ENCODE peak calls at places on chromosomes 1 and 21, in eight cellular contexts. One of them, this sample, is unnamed.
A peak's percentile ranks its signal among the peaks of the same experiment; 100 is the strongest.

GRCh38 chr1:34785231-34785874 is 4.3 kb downstream of the GJB3 start:
- DNase-seq in HS-5: no peak
- DNase-seq in C1 segment of cervical spinal cord: no peak
- DNase-seq in GM13976: no peak
- DNase-seq in foreskin keratinocyte: no peak
- DNase-seq in testis: no peak
- DNase-seq in stimulated activated CD4-positive, alpha-beta T cell treated with anti-CD3 and anti-CD28 coated beads, Interleukin-12 subunit alpha, Interleukin-12 subunit beta, amount 100 ng/mL, for 24 hours: no peak
- DNase-seq in T47D: no peak
- DNase-seq in this sample: no peak

GRCh38 chr1:6301526-6301925 is 40.6 kb upstream of the GPR153 start:
- DNase-seq in HS-5: no peak
- DNase-seq in C1 segment of cervical spinal cord: no peak
- DNase-seq in GM13976: no peak
- DNase-seq in foreskin keratinocyte: peak; percentile 94
- DNase-seq in testis: no peak
- DNase-seq in stimulated activated CD4-positive, alpha-beta T cell treated with anti-CD3 and anti-CD28 coated beads, Interleukin-12 subunit alpha, Interleukin-12 subunit beta, amount 100 ng/mL, for 24 hours: no peak
- DNase-seq in T47D: no peak
- DNase-seq in this sample: no peak

GRCh38 chr1:151994956-151995355 is 1.3 kb upstream of the S100A10 start:
- DNase-seq in HS-5: peak; percentile 99
- DNase-seq in C1 segment of cervical spinal cord: peak; percentile 28
- DNase-seq in GM13976: no peak
- DNase-seq in foreskin keratinocyte: peak; percentile 96
- DNase-seq in testis: no peak
- DNase-seq in stimulated activated CD4-positive, alpha-beta T cell treated with anti-CD3 and anti-CD28 coated beads, Interleukin-12 subunit alpha, Interleukin-12 subunit beta, amount 100 ng/mL, for 24 hours: no peak
- DNase-seq in T47D: peak; percentile 51
- DNase-seq in this sample: no peak

GRCh38 chr1:54577612-54578011 is 29.6 kb downstream of the ACOT11 start:
- DNase-seq in HS-5: no peak
- DNase-seq in C1 segment of cervical spinal cord: peak; percentile 24
- DNase-seq in GM13976: no peak
- DNase-seq in foreskin keratinocyte: no peak
- DNase-seq in testis: peak; percentile 63
- DNase-seq in stimulated activated CD4-positive, alpha-beta T cell treated with anti-CD3 and anti-CD28 coated beads, Interleukin-12 subunit alpha, Interleukin-12 subunit beta, amount 100 ng/mL, for 24 hours: no peak
- DNase-seq in T47D: no peak
- DNase-seq in this sample: no peak

GRCh38 chr1:202112864-202113689 is 9.6 kb upstream of the GPR37L1 start:
- DNase-seq in HS-5: no peak
- DNase-seq in C1 segment of cervical spinal cord: no peak
- DNase-seq in GM13976: no peak
- DNase-seq in foreskin keratinocyte: no peak
- DNase-seq in testis: no peak
- DNase-seq in stimulated activated CD4-positive, alpha-beta T cell treated with anti-CD3 and anti-CD28 coated beads, Interleukin-12 subunit alpha, Interleukin-12 subunit beta, amount 100 ng/mL, for 24 hours: no peak
- DNase-seq in T47D: peak; percentile 89
- DNase-seq in this sample: no peak

GRCh38 chr1:231800071-231800470 is 173.5 kb downstream of the DISC1 start:
- DNase-seq in HS-5: peak; percentile 36
- DNase-seq in C1 segment of cervical spinal cord: no peak
- DNase-seq in GM13976: no peak
- DNase-seq in foreskin keratinocyte: peak; percentile 62
- DNase-seq in testis: no peak
- DNase-seq in stimulated activated CD4-positive, alpha-beta T cell treated with anti-CD3 and anti-CD28 coated beads, Interleukin-12 subunit alpha, Interleukin-12 subunit beta, amount 100 ng/mL, for 24 hours: no peak
- DNase-seq in T47D: no peak
- DNase-seq in this sample: no peak

GRCh38 chr1:189405419-189405818 is 1072.2 kb downstream of the BRINP3 start:
- DNase-seq in HS-5: no peak
- DNase-seq in C1 segment of cervical spinal cord: no peak
- DNase-seq in GM13976: no peak
- DNase-seq in foreskin keratinocyte: no peak
- DNase-seq in testis: no peak
- DNase-seq in stimulated activated CD4-positive, alpha-beta T cell treated with anti-CD3 and anti-CD28 coated beads, Interleukin-12 subunit alpha, Interleukin-12 subunit beta, amount 100 ng/mL, for 24 hours: no peak
- DNase-seq in T47D: no peak
- DNase-seq in this sample: no peak

GRCh38 chr1:55478742-55479141 is 263.6 kb upstream of the USP24 start:
- DNase-seq in HS-5: no peak
- DNase-seq in C1 segment of cervical spinal cord: no peak
- DNase-seq in GM13976: peak; percentile 12
- DNase-seq in foreskin keratinocyte: peak; percentile 21
- DNase-seq in testis: no peak
- DNase-seq in stimulated activated CD4-positive, alpha-beta T cell treated with anti-CD3 and anti-CD28 coated beads, Interleukin-12 subunit alpha, Interleukin-12 subunit beta, amount 100 ng/mL, for 24 hours: no peak
- DNase-seq in T47D: peak; percentile 48
- DNase-seq in this sample: no peak

GRCh38 chr21:45848352-45848751 is 133.2 kb upstream of the COL6A1 start:
- DNase-seq in HS-5: no peak
- DNase-seq in C1 segment of cervical spinal cord: no peak
- DNase-seq in GM13976: no peak
- DNase-seq in foreskin keratinocyte: no peak
- DNase-seq in testis: no peak
- DNase-seq in stimulated activated CD4-positive, alpha-beta T cell treated with anti-CD3 and anti-CD28 coated beads, Interleukin-12 subunit alpha, Interleukin-12 subunit beta, amount 100 ng/mL, for 24 hours: no peak
- DNase-seq in T47D: no peak
- DNase-seq in this sample: no peak

GRCh38 chr21:17196619-17197018 is 316.2 kb upstream of the CXADR start:
- DNase-seq in HS-5: no peak
- DNase-seq in C1 segment of cervical spinal cord: no peak
- DNase-seq in GM13976: no peak
- DNase-seq in foreskin keratinocyte: no peak
- DNase-seq in testis: no peak
- DNase-seq in stimulated activated CD4-positive, alpha-beta T cell treated with anti-CD3 and anti-CD28 coated beads, Interleukin-12 subunit alpha, Interleukin-12 subunit beta, amount 100 ng/mL, for 24 hours: no peak
- DNase-seq in T47D: no peak
- DNase-seq in this sample: no peak

This sample was measured in effector memory CD4-positive, alpha-beta T cell.